ENCODE peak calls at places on chromosome 5, in eight cellular contexts. E, M, W, P, O, Q, A and T are unnamed samples.

GRCh38 chr5:58872670-58873273 is 289.9 kb downstream of the RAB3C start:
- DNase-seq in E (no peak), M (no peak), W (no peak), P (no peak), O (no peak), Q (no peak), A (no peak), T (no peak)

GRCh38 chr5:126354857-126355731 is 68.1 kb upstream of the GRAMD2B start:
- DNase-seq in E (no peak), M (no peak), W (no peak), P (no peak), O (no peak), Q (peak; percentile 84), A (no peak), T (peak; percentile 71)

GRCh38 chr5:125487231-125487630 is 740.8 kb upstream of the ZNF608 start:
- DNase-seq in E (no peak), M (no peak), W (no peak), P (no peak), O (no peak), Q (no peak), A (no peak), T (peak; percentile 75)

GRCh38 chr5:174571662-174572397 is 152.6 kb upstream of the MSX2 start:
- DNase-seq in E (no peak), M (no peak), W (peak; percentile 89), P (no peak), O (no peak), Q (peak; percentile 95), A (no peak), T (peak; percentile 59)

GRCh38 chr5:66958126-66958983 is 238.2 kb downstream of the CD180 start:
- DNase-seq in E (no peak), M (no peak), W (no peak), P (no peak), O (no peak), Q (no peak), A (no peak), T (peak; percentile 73)

GRCh38 chr5:168295574-168296201 is 4.2 kb downstream of the WWC1 start:
- DNase-seq in E (no peak), M (no peak), W (no peak), P (no peak), O (no peak), Q (no peak), A (no peak), T (peak; percentile 42)

GRCh38 chr5:80064124-80064523 is 29.0 kb downstream of the THBS4 start:
- DNase-seq in E (no peak), M (no peak), W (no peak), P (no peak), O (no peak), Q (no peak), A (no peak), T (no peak)

GRCh38 chr5:124649548-124650501 is 96.6 kb downstream of the ZNF608 start:
- DNase-seq in E (no peak), M (peak; percentile 35), W (no peak), P (peak; percentile 85), O (peak; percentile 51), Q (peak; percentile 92), A (peak; percentile 83), T (peak; percentile 94)

GRCh38 chr5:156137482-156137881 is 189.5 kb upstream of the SGCD start:
- DNase-seq in E (no peak), M (no peak), W (no peak), P (no peak), O (no peak), Q (no peak), A (no peak), T (no peak)

GRCh38 chr5:90941002-90941720 is 382.6 kb downstream of the ADGRV1 start:
- DNase-seq in E (no peak), M (no peak), W (no peak), P (no peak), O (no peak), Q (no peak), A (peak; percentile 69), T (peak; percentile 10)

GRCh38 chr5:75037106-75037505 is 15.3 kb downstream of the GCNT4 start:
- DNase-seq in E (no peak), M (no peak), W (peak; percentile 77), P (no peak), O (no peak), Q (peak; percentile 46), A (no peak), T (peak; percentile 24)

GRCh38 chr5:142356318-142356715 is 31.5 kb upstream of the SPRY4 start:
- DNase-seq in E (no peak), M (no peak), W (no peak), P (no peak), O (no peak), Q (peak; percentile 23), A (no peak), T (no peak)

GRCh38 chr5:66171349-66172344 is 27.5 kb downstream of the SREK1 start:
- DNase-seq in E (no peak), M (peak; percentile 60), W (peak; percentile 30), P (peak; percentile 72), O (peak; percentile 39), Q (peak; percentile 30), A (peak; percentile 20), T (peak; percentile 50)

GRCh38 chr5:151463137-151464029 is 16.0 kb downstream of the SLC36A1 start:
- DNase-seq in E (no peak), M (no peak), W (no peak), P (no peak), O (no peak), Q (no peak), A (no peak), T (no peak)

GRCh38 chr5:147751-148150 is 43.5 kb upstream of the LRRC14B start:
- DNase-seq in E (no peak), M (no peak), W (no peak), P (no peak), O (no peak), Q (no peak), A (no peak), T (no peak)

GRCh38 chr5:149851211-149851610 is 93.4 kb downstream of the PDE6A start:
- DNase-seq in E (no peak), M (no peak), W (no peak), P (no peak), O (no peak), Q (no peak), A (no peak), T (no peak)

GRCh38 chr5:99169309-99169708 is 240.5 kb upstream of the CHD1 start:
- DNase-seq in E (no peak), M (no peak), W (no peak), P (no peak), O (no peak), Q (peak; percentile 16), A (no peak), T (peak; percentile 21)

GRCh38 chr5:168315991-168316578 is 24.6 kb downstream of the WWC1 start:
- DNase-seq in E (no peak), M (no peak), W (no peak), P (no peak), O (no peak), Q (no peak), A (no peak), T (no peak)

GRCh38 chr5:151092750-151093149 is 11.9 kb upstream of the TNIP1 start:
- DNase-seq in E (no peak), M (no peak), W (no peak), P (no peak), O (no peak), Q (peak; percentile 67), A (no peak), T (peak; percentile 98)

GRCh38 chr5:14809369-14810144 is 62.0 kb downstream of the ANKH start:
- DNase-seq in E (no peak), M (peak; percentile 40), W (peak; percentile 17), P (peak; percentile 93), O (peak; percentile 32), Q (peak; percentile 94), A (no peak), T (peak; percentile 72)

GRCh38 chr5:73624888-73625287 is 1.1 kb upstream of the ARHGEF28 start:
- DNase-seq in E (no peak), M (no peak), W (no peak), P (no peak), O (no peak), Q (no peak), A (no peak), T (no peak)

GRCh38 chr5:32538031-32538547 is 47.3 kb upstream of the SUB1 start:
- DNase-seq in E (no peak), M (peak; percentile 22), W (no peak), P (peak; percentile 85), O (no peak), Q (no peak), A (no peak), T (no peak)

GRCh38 chr5:5144441-5144840 is 4.3 kb downstream of the ADAMTS16 start:
- DNase-seq in E (no peak), M (no peak), W (no peak), P (no peak), O (no peak), Q (no peak), A (no peak), T (no peak)

GRCh38 chr5:163841-164240 is 27.5 kb upstream of the LRRC14B start:
- DNase-seq in E (no peak), M (no peak), W (no peak), P (no peak), O (no peak), Q (no peak), A (no peak), T (no peak)

GRCh38 chr5:102869230-102869629 is 114.1 kb downstream of the PAM start:
- DNase-seq in E (no peak), M (no peak), W (no peak), P (no peak), O (no peak), Q (no peak), A (no peak), T (no peak)

GRCh38 chr5:181245427-181246275 is 1.9 kb upstream of the RACK1 start:
- DNase-seq in E (no peak), M (no peak), W (no peak), P (no peak), O (no peak), Q (peak; percentile 66), A (no peak), T (no peak)

GRCh38 chr5:29296548-29296947 is 1896.9 kb upstream of the CDH6 start:
- DNase-seq in E (no peak), M (no peak), W (no peak), P (no peak), O (no peak), Q (no peak), A (no peak), T (no peak)

GRCh38 chr5:170441385-170441784 is 52.2 kb upstream of the KCNMB1 start:
- DNase-seq in E (no peak), M (no peak), W (no peak), P (peak; percentile 33), O (no peak), Q (no peak), A (no peak), T (no peak)